ENCODE peak calls at places on chromosomes 5 and 9, in five cellular contexts. H is H9, S is IMR-90, W is Right ventricle myocardium superior, Q is Kasumi-1. C is an unnamed sample.

GRCh38 chr9:134534661-134535080 is 106.9 kb upstream of the COL5A1 start:
- DNase-seq in H (no peak), S (peak; percentile 88), W (no peak), Q (no peak), C (no peak)

GRCh38 chr9:135916998-135917397 is 9.7 kb upstream of the CAMSAP1 start:
- DNase-seq in H (no peak), S (no peak), W (no peak), Q (no peak), C (no peak)

GRCh38 chr5:40791715-40792139 is 6.4 kb downstream of the PRKAA1 start:
- DNase-seq in H (no peak), S (peak; percentile 7), W (no peak), Q (no peak), C (no peak)

GRCh38 chr9:138104251-138105122 is 226.9 kb downstream of the CACNA1B start:
- DNase-seq in H (peak; percentile 24), S (no peak), W (no peak), Q (no peak), C (no peak)

GRCh38 chr9:136858844-136859757 is 7.0 kb downstream of the MAMDC4 start:
- DNase-seq in H (no peak), S (peak; percentile 51), W (peak; percentile 75), Q (no peak), C (no peak)

GRCh38 chr5:157059891-157060290 is 975 bp upstream of the HAVCR1 start:
- DNase-seq in H (no peak), S (no peak), W (no peak), Q (no peak), C (no peak)

GRCh38 chr5:56019306-56020272 is 24.8 kb upstream of the IL6ST start:
- DNase-seq in H (no peak), S (peak; percentile 40), W (no peak), Q (no peak), C (no peak)

GRCh38 chr9:1077616-1078015 is 27.5 kb downstream of the DMRT2 start:
- DNase-seq in H (no peak), S (no peak), W (no peak), Q (no peak), C (no peak)

GRCh38 chr5:175247146-175247545 is 196.8 kb downstream of the DRD1 start:
- DNase-seq in H (no peak), S (peak; percentile 38), W (no peak), Q (no peak), C (no peak)

GRCh38 chr9:121683652-121684051 is 32.2 kb downstream of the DAB2IP start:
- DNase-seq in H (no peak), S (no peak), W (no peak), Q (no peak), C (no peak)

GRCh38 chr9:104069288-104069687 is 24.8 kb upstream of the SMC2 start:
- DNase-seq in H (no peak), S (no peak), W (no peak), Q (no peak), C (no peak)

GRCh38 chr9:86469476-86470087 is 115.4 kb upstream of the TUT7 start:
- DNase-seq in H (no peak), S (no peak), W (no peak), Q (no peak), C (no peak)

GRCh38 chr9:80899208-80899607 is 790.1 kb downstream of the TLE1 start:
- DNase-seq in H (no peak), S (peak; percentile 44), W (no peak), Q (no peak), C (no peak)

GRCh38 chr5:118553662-118554061 is 434.7 kb downstream of the DTWD2 start:
- DNase-seq in H (no peak), S (peak; percentile 12), W (peak; percentile 52), Q (no peak), C (no peak)

GRCh38 chr9:91920846-91921350 is 29.1 kb downstream of the ROR2 start:
- DNase-seq in H (no peak), S (no peak), W (no peak), Q (no peak), C (no peak)

GRCh38 chr5:10162468-10162867 is 87.2 kb downstream of the ATPSCKMT start:
- DNase-seq in H (no peak), S (no peak), W (no peak), Q (no peak), C (no peak)

GRCh38 chr5:117731445-117731844 is 1156.8 kb upstream of the SEMA6A start:
- DNase-seq in H (no peak), S (peak; percentile 22), W (no peak), Q (no peak), C (no peak)

GRCh38 chr5:75214409-75214808 is 22.3 kb downstream of the ANKRD31 start:
- DNase-seq in H (no peak), S (no peak), W (no peak), Q (no peak), C (no peak)

GRCh38 chr5:103098993-103099392 is 20.9 kb downstream of the GIN1 start:
- DNase-seq in H (no peak), S (no peak), W (no peak), Q (no peak), C (no peak)

GRCh38 chr5:53416144-53416730 is 64.2 kb upstream of the FST start:
- DNase-seq in H (no peak), S (no peak), W (no peak), Q (no peak), C (no peak)

GRCh38 chr5:59746261-59746765 is 147.2 kb downstream of the PDE4D start:
- DNase-seq in H (no peak), S (peak; percentile 6), W (no peak), Q (no peak), C (no peak)

GRCh38 chr5:157383151-157383810 is 76.7 kb upstream of the NIPAL4 start:
- DNase-seq in H (no peak), S (peak; percentile 31), W (no peak), Q (no peak), C (no peak)

GRCh38 chr5:96997265-96997859 is 61.5 kb downstream of the LNPEP start:
- DNase-seq in H (no peak), S (peak; percentile 63), W (no peak), Q (peak; percentile 80), C (no peak)

GRCh38 chr5:139707445-139708003 is 59.4 kb downstream of the CXXC5 start:
- DNase-seq in H (no peak), S (no peak), W (no peak), Q (no peak), C (no peak)

GRCh38 chr5:113330533-113331200 is 104.1 kb downstream of the TSSK1B start:
- DNase-seq in H (no peak), S (peak; percentile 60), W (peak; percentile 73), Q (peak; percentile 73), C (no peak)